ENCODE peak calls at places on chromosomes 3 and 15, in seven cellular contexts. L is posterior cingulate gyrus; I is left cardiac atrium; U is effector memory CD4-positive, alpha-beta T cell; F is nucleus accumbens; M is NCI-H510A treated with DMSO at 0.1 percent for 48 hours; D is NCI-H69. P is an unnamed sample.

GRCh38 chr3:62832569-62832968 is 42.6 kb downstream of the CADPS start:
- DNase-seq in U (no peak), L (peak), D (no peak), M (no peak), F (no peak), I (no peak), P (no peak)

GRCh38 chr15:78210349-78210717 is 24.0 kb downstream of the ACSBG1 start:
- DNase-seq in F (no peak), L (no peak), U (no peak), M (peak), I (no peak), D (peak), P (no peak)

GRCh38 chr3:170226426-170226960 is 4.3 kb downstream of the PRKCI start:
- DNase-seq in L (no peak), F (no peak), I (no peak), D (no peak), U (no peak), M (no peak), P (no peak)

GRCh38 chr3:88410259-88410658 is 260.5 kb downstream of the C3orf38 start:
- DNase-seq in U (no peak), F (no peak), M (no peak), D (no peak), L (no peak), I (no peak), P (no peak)

GRCh38 chr3:187520027-187520945 is 149.9 kb downstream of the SST start:
- DNase-seq in M (no peak), D (no peak), I (peak), U (no peak), F (no peak), L (no peak), P (peak)

GRCh38 chr3:124429129-124429815 is 301.0 kb upstream of the UMPS start:
- DNase-seq in L (no peak), F (no peak), I (no peak), M (peak), D (peak), U (no peak), P (no peak)

GRCh38 chr3:120642368-120642948 is 39.6 kb downstream of the HGD start:
- DNase-seq in F (no peak), U (no peak), M (no peak), L (no peak), I (no peak), D (no peak), P (no peak)

GRCh38 chr15:39172380-39173281 is 408.2 kb upstream of the THBS1 start:
- DNase-seq in F (peak), I (no peak), M (peak), D (peak), U (no peak), L (peak), P (peak)

GRCh38 chr3:125039041-125039896 is 16.5 kb downstream of the HEG1 start:
- DNase-seq in L (peak), F (peak), D (peak), U (no peak), M (no peak), I (no peak), P (no peak)

GRCh38 chr3:14170569-14171159 is 7.7 kb downstream of the XPC start:
- DNase-seq in U (no peak), F (no peak), D (no peak), M (no peak), I (no peak), L (no peak), P (no peak)

GRCh38 chr3:111627092-111627491 is 31.9 kb upstream of the ZBED2 start:
- DNase-seq in I (no peak), U (no peak), L (no peak), D (no peak), M (no peak), F (no peak), P (no peak)

GRCh38 chr3:54271118-54271517 is 148.8 kb downstream of the CACNA2D3 start:
- DNase-seq in M (no peak), L (no peak), I (no peak), U (no peak), F (no peak), D (peak), P (no peak)

GRCh38 chr3:129505341-129505740 is 23.1 kb upstream of the RHO start:
- DNase-seq in U (no peak), M (no peak), D (peak), L (no peak), F (no peak), I (no peak), P (no peak)

GRCh38 chr3:81554348-81554747 is 207.1 kb downstream of the GBE1 start:
- DNase-seq in I (no peak), U (no peak), D (peak), F (no peak), L (no peak), M (no peak), P (no peak)